ENCODE peak calls at places on chromosomes 11 and 22, in seven cellular contexts. W, I, Z, V, D, P and E are unnamed samples. For H3K9me3 and H3K4me1, the result is how much of the 10 kb centered on the place peaks cover.

GRCh38 chr11:99548264-99548663 is 527.5 kb downstream of the CNTN5 start:
- DNase-seq in W (no peak), I (no peak), Z (no peak), V (peak), D (no peak), P (no peak), E (no peak)

GRCh38 chr22:48545976-48546375 is 1281.7 kb downstream of the BRD1 start:
- DNase-seq in W (no peak), I (no peak), Z (no peak), V (no peak), D (no peak), P (no peak), E (no peak)

GRCh38 chr22:33996824-33997223 is 76.5 kb upstream of the LARGE1 start:
- DNase-seq in W (no peak), I (no peak), Z (no peak), V (no peak), D (no peak), P (no peak), E (no peak)

GRCh38 chr11:91248199-91248807 is 976.3 kb upstream of the FAT3 start:
- DNase-seq in W (peak), I (no peak), Z (peak), V (peak), D (no peak), P (peak), E (peak)

GRCh38 chr22:45696227-45696626 is 24.6 kb downstream of the ATXN10 start:
- DNase-seq in W (no peak), I (no peak), Z (no peak), V (no peak), D (no peak), P (no peak), E (no peak)

GRCh38 chr22:49920859-49921258 is 2.4 kb downstream of the CRELD2 start:
- DNase-seq in W (no peak), I (no peak), Z (no peak), V (no peak), D (no peak), P (no peak), E (no peak)

GRCh38 chr11:9092846-9093778 is 1.7 kb upstream of the SCUBE2 start:
- DNase-seq in W (no peak), I (no peak), Z (peak), V (no peak), D (no peak), P (no peak), E (peak)

GRCh38 chr11:125132586-125132985 is 21.2 kb upstream of the TMEM218 start:
- DNase-seq in W (no peak), I (no peak), Z (peak), V (peak), D (no peak), P (no peak), E (no peak)

GRCh38 chr11:87219266-87219665 is 181.5 kb downstream of the TMEM135 start:
- DNase-seq in W (no peak), I (no peak), Z (no peak), V (no peak), D (no peak), P (no peak), E (no peak)

GRCh38 chr11:68328374-68329091 is 16.1 kb downstream of the LRP5 start:
- DNase-seq in W (peak), I (no peak), Z (no peak), V (no peak), D (no peak), P (peak), E (peak)

GRCh38 chr11:10590516-10590915 is 22.1 kb upstream of the LYVE1 start:
- DNase-seq in W (no peak), I (no peak), Z (peak), V (peak), D (no peak), P (no peak), E (no peak)

GRCh38 chr11:22681281-22681812 is 14.9 kb downstream of the GAS2 start:
- DNase-seq in W (no peak), I (no peak), Z (no peak), V (no peak), D (no peak), P (no peak), E (no peak)

GRCh38 chr11:64318694-64319420 is 936 bp downstream of the PRDX5 start:
- DNase-seq in W (no peak), I (no peak), Z (no peak), V (no peak), D (no peak), P (peak), E (peak)

GRCh38 chr11:80898910-80899309 is 1458.1 kb upstream of the TENM4 start:
- DNase-seq in W (no peak), I (no peak), Z (no peak), V (no peak), D (no peak), P (no peak), E (no peak)

GRCh38 chr11:21675049-21675616 is 517.8 kb upstream of the ANO5 start:
- DNase-seq in W (no peak), I (no peak), Z (no peak), V (no peak), D (no peak), P (no peak), E (no peak)

GRCh38 chr11:122853971-122854446 is 15.7 kb downstream of the CRTAM start:
- DNase-seq in W (peak), I (no peak), Z (peak), V (peak), D (peak), P (peak), E (peak)

GRCh38 chr11:123111465-123111864 is 49.5 kb upstream of the HSPA8 start:
- DNase-seq in W (no peak), I (no peak), Z (peak), V (peak), D (no peak), P (no peak), E (no peak)

GRCh38 chr22:50085211-50085999 is at the start of gene MLC1:
- DNase-seq in W (no peak), I (peak), Z (peak), V (peak), D (no peak), P (no peak), E (no peak)

GRCh38 chr11:129740877-129741276 is 74.8 kb upstream of the TMEM45B start:
- DNase-seq in W (no peak), I (no peak), Z (no peak), V (no peak), D (no peak), P (no peak), E (no peak)

GRCh38 chr11:118148240-118148639 is 4.4 kb downstream of the SCN4B start:
- DNase-seq in W (no peak), I (no peak), Z (no peak), V (no peak), D (no peak), P (no peak), E (no peak)

DNA sequence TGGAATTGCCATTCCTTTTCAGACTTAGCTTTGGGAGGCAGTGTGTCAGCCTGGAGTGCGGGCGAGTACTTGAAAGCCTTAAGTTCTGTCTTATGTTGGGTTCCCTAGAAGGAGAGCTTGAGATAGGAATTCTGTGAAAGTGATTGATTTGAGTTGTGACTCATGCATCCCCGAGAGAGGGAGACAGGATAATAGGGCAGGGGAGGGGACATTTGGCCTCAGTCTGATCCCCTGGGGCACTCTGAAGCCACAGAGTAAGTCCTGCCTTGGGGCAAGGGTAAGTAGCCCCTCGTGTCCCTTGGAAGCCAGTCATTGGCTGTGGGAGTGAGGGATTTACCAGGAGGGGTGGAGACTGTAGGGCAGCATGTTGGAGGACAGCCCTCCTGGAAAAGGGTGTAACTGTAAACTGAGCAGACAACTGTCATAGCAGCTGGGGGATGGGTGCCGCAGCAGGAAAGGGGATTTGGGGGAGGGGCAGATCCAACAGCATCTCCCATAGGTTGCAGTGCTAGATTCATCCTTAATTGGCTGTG is 44.0 kb downstream of the KIAA1671 start:
- DNase-seq in W (peak), I (no peak), Z (no peak), V (no peak), D (no peak), P (peak), E (no peak)
- H3K4me3 ChIP-seq in W (no peak), I (no peak), Z (peak), V (no peak), D (no peak), P (no peak), E (no peak)

DNA sequence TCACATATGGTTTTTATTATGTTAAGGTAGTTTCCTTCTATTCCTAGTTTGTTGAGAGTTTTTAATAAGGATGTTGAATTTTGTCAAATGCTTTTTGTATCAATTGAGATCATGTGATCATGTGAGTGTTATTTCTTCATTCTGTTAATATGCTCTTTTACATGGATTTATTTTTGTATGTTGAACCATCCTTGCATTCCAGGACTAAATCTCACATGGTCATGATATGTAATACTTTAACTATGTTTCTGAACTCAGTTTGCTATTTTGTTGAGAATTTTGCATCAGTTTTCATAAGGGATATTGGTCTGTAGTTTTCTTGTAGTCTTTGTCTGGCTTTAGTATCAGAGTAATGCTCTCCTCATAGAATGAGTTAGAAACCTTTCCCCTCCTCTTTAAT is 43.2 kb downstream of the KCNQ1 start:
- DNase-seq in W (no peak), I (no peak), Z (no peak), V (no peak), D (no peak), P (no peak), E (no peak)
- H3K9me3 ChIP-seq in W (under half), I (under half), Z (half or more), V (under half), D (under half), P (under half), E (under half)

GRCh38 chr22:20244744-20245576 is 23.2 kb downstream of the RTN4R start:
- DNase-seq in W (no peak), I (peak), Z (no peak), V (no peak), D (peak), P (no peak), E (no peak)

GRCh38 chr22:20245577-20246367 is 22.3 kb downstream of the RTN4R start:
- DNase-seq in W (no peak), I (no peak), Z (no peak), V (no peak), D (no peak), P (no peak), E (no peak)

GRCh38 chr22:20243545-20244249 is 24.4 kb downstream of the RTN4R start:
- DNase-seq in W (peak), I (peak), Z (peak), V (peak), D (peak), P (peak), E (peak)

GRCh38 chr22:20243176-20243544 is 25.0 kb downstream of the RTN4R start:
- DNase-seq in W (no peak), I (no peak), Z (no peak), V (no peak), D (no peak), P (no peak), E (no peak)

GRCh38 chr22:20244250-20244648 is 23.9 kb downstream of the RTN4R start:
- DNase-seq in W (no peak), I (no peak), Z (no peak), V (no peak), D (no peak), P (no peak), E (no peak)
- H3K4me1 ChIP-seq in W (half or more), I (half or more), Z (under half), V (under half), D (half or more), P (under half), E (under half)

GRCh38 chr22:21937821-21938070 is 14.9 kb downstream of the PPM1F start:
- DNase-seq in W (no peak), I (no peak), Z (peak), V (peak), D (no peak), P (no peak), E (no peak)
- H3K4me3 ChIP-seq in W (peak), I (peak), Z (peak), V (peak), D (peak), P (no peak), E (no peak)

GRCh38 chr22:47249370-47249928 is 487.0 kb downstream of the TBC1D22A start:
- DNase-seq in W (no peak), I (no peak), Z (no peak), V (no peak), D (no peak), P (no peak), E (no peak)

GRCh38 chr22:47248925-47249324 is 486.5 kb downstream of the TBC1D22A start:
- DNase-seq in W (no peak), I (no peak), Z (no peak), V (no peak), D (no peak), P (no peak), E (no peak)

GRCh38 chr22:47247609-47248240 is 485.3 kb downstream of the TBC1D22A start:
- DNase-seq in W (no peak), I (no peak), Z (no peak), V (no peak), D (no peak), P (no peak), E (no peak)

GRCh38 chr22:47251911-47252310 is 489.5 kb downstream of the TBC1D22A start:
- DNase-seq in W (no peak), I (no peak), Z (no peak), V (no peak), D (no peak), P (no peak), E (no peak)

GRCh38 chr22:47250995-47251765 is 488.7 kb downstream of the TBC1D22A start:
- DNase-seq in W (no peak), I (no peak), Z (no peak), V (no peak), D (no peak), P (no peak), E (no peak)
- H3K9me3 ChIP-seq in W (under half), I (under half), Z (under half), V (under half), D (under half), P (under half), E (under half)

DNA sequence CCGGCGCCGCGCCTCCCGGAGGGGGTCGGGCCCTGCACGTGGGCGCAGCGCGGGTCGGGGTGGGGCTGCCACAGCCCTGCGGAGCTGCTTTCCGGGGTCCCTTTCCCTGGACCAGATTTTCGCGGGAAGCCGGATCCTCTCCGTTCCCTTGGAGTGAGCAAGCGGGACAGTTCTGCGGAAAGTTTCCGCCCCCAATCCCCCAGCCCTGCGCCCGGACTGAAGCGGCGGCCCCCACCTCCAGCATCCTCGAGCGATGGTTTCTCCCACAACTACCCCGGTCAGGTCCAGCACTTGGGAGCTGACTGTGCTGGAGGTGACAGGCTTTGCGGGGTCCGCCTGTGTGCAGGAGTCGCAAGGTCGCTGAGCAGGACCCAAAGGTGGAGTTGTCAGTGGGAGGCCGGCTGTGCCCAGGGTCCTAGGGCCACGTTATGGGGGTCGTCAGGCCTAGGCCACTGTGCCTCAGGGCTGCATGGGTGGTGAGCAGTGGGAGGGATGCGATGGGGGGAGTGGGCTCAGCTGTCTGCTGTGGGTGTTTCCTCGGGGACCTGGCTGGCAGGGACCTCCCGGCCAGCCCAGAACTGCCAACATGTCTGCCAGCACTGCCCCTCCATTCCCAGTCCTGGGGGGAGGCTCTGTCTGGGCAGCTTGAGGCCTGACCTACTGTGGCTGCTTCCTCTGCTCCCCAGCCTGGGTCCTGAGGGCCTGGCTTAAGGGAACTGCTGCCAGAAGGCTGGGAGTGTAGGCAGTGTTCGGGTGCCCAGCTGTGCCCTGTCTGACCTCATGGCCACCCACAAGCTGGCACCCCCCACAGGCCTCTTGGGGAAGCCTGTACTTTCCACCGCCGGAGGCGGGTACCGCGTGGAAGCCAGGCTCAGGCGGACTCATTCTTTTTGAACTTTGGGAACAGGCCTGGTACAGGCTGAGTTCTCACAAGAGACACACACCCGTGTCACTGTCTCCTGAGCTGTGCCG is 726 bp downstream of the ST3GAL4 start:
- DNase-seq in W (no peak), I (no peak), Z (peak), V (no peak), D (no peak), P (no peak), E (no peak)
- H3K4me1 ChIP-seq in W (half or more), I (under half), Z (half or more), V (under half), D (under half), P (under half), E (under half)

GRCh38 chr11:61294717-61295595 is at the start of gene VWCE:
- DNase-seq in W (peak), I (peak), Z (peak), V (peak), D (peak), P (peak), E (peak)

GRCh38 chr11:61295596-61295926 is 445 bp upstream of the VWCE start:
- DNase-seq in W (no peak), I (no peak), Z (no peak), V (no peak), D (no peak), P (no peak), E (no peak)

GRCh38 chr11:61290905-61291690 is 4.0 kb downstream of the VWCE start:
- DNase-seq in W (no peak), I (no peak), Z (no peak), V (no peak), D (no peak), P (no peak), E (no peak)

GRCh38 chr11:61297341-61297740 is 2.2 kb upstream of the VWCE start:
- DNase-seq in W (no peak), I (no peak), Z (peak), V (peak), D (no peak), P (no peak), E (no peak)

GRCh38 chr11:61293869-61294716 is 1.0 kb downstream of the VWCE start:
- DNase-seq in W (peak), I (peak), Z (peak), V (peak), D (no peak), P (peak), E (peak)
- H3K4me3 ChIP-seq in W (peak), I (peak), Z (peak), V (peak), D (no peak), P (no peak), E (no peak)

DNA sequence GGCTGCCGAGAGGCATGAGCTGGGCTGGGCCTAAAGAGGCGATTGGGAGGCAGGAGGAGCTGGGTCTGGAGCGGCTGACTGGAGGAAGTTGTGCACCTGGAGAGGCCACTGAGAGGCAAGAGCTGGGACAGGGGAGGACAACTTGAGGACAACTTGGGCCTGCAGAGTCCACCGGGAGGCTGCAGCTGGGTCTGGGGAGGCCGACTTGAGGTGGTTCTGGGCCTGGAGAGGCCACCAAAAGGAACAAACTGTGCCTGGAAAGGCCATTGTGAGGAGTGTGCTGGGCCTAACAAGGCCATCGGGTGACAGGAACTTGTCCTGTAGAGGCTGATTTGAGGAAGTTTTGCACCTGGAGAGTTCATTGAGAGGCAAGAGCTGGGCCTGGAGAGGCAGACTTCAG is 41.5 kb downstream of the OR4C45 start:
- DNase-seq in W (no peak), I (no peak), Z (no peak), V (no peak), D (no peak), P (no peak), E (no peak)
- H3K9me3 ChIP-seq in W (under half), I (under half), Z (under half), V (half or more), D (under half), P (half or more), E (under half)

DNA sequence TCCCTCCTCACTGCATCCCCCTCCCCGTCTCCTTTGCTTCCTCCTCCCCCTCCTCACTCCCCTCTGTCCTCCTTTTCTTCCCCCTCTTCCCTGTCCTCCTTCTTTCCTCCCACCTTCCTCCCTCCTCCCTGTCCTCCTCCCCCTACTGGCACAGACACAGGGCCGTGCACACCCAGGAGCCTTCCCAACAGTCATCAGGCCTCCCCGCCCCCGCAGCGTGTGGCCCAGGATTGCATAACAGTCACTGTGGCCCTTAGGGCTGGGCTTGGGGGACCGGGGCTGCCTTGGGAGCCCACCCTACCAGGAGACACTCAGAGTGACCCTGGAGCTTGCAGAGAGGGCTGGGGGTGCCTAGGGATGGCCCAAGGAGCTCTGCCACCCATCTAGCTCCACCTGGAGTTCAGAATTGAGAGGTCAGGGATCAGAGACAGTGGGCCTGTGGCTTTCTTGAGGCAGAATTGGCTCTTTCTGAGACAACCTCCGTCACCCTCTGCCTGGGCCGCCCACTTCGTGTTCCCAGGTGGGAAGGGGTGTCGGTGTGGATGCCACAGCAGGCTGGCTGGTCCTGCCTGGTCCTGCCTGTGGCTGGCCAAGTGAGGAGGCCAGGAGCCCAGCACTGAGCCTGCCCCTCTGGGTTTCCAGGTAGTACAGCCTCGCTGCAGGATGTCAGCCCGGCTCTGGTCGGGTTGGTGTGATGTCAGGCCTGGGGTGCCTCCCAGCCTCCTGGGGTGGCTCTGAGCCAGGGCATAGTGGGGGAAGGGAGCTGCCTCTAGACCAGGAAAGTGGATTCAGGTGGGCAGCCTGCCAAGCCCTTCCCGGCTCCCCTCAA is 1.6 kb downstream of the SPI1 start:
- DNase-seq in W (no peak), I (no peak), Z (no peak), V (no peak), D (no peak), P (peak), E (peak)
- H3K4me1 ChIP-seq in W (under half), I (under half), Z (under half), V (under half), D (under half), P (under half), E (under half)